ENCODE peak calls at places on chromosomes 7 and 10, in four cellular contexts. T is K562, B is WTC11, X is HepG2. Z is an unnamed sample.

GRCh38 chr10:34299105-34299611 is 515.9 kb downstream of the PARD3 start:
- DNase-seq in X (no peak), T (no peak), B (no peak), Z (no peak)

GRCh38 chr10:5661043-5661442 is 5.4 kb downstream of the ASB13 start:
- DNase-seq in B (no peak), X (no peak), T (no peak), Z (no peak)

GRCh38 chr7:55177068-55177530 is 158.3 kb downstream of the EGFR start:
- DNase-seq in X (no peak), B (no peak), T (no peak), Z (no peak)

GRCh38 chr10:124000792-124001201 is 92.6 kb downstream of the CHST15 start:
- DNase-seq in T (no peak), B (no peak), X (no peak), Z (no peak)

GRCh38 chr7:33757050-33757449 is 148.3 kb upstream of the BMPER start:
- DNase-seq in B (no peak), T (no peak), X (no peak), Z (no peak)

GRCh38 chr10:88154596-88155250 is 291.3 kb downstream of the PTEN start:
- DNase-seq in T (no peak), B (no peak), X (no peak), Z (no peak)

GRCh38 chr10:42987575-42987974 is 89.3 kb upstream of the RET start:
- DNase-seq in B (no peak), T (no peak), X (no peak), Z (no peak)

GRCh38 chr10:58081353-58081752 is 186.3 kb downstream of the IPMK start:
- DNase-seq in B (no peak), T (no peak), X (no peak), Z (no peak)

GRCh38 chr10:24691113-24691512 is 32.6 kb downstream of the ARHGAP21 start:
- DNase-seq in B (no peak), X (no peak), T (no peak), Z (no peak)

GRCh38 chr7:8831386-8831785 is 398.0 kb downstream of the NXPH1 start:
- DNase-seq in X (no peak), T (no peak), B (no peak), Z (no peak)

GRCh38 chr7:132656846-132657776 is 80.8 kb upstream of the PLXNA4 start:
- DNase-seq in T (peak), X (no peak), B (peak), Z (peak)

GRCh38 chr10:28954211-28954610 is 276.9 kb downstream of the BAMBI start:
- DNase-seq in B (no peak), T (no peak), X (no peak), Z (no peak)

GRCh38 chr10:61835069-61835908 is 66.2 kb upstream of the ARID5B start:
- DNase-seq in T (peak), X (peak), B (no peak), Z (peak)

GRCh38 chr7:30921540-30921930 is 9.9 kb downstream of the AQP1 start:
- DNase-seq in X (no peak), B (peak), T (no peak), Z (no peak)

GRCh38 chr10:44264244-44264643 is 120.7 kb downstream of the CXCL12 start:
- DNase-seq in B (no peak), T (no peak), X (no peak), Z (no peak)

GRCh38 chr10:87589653-87590052 is 70.0 kb upstream of the PAPSS2 start:
- DNase-seq in B (no peak), T (no peak), X (peak), Z (no peak)

GRCh38 chr10:83881647-83882046 is 257.7 kb upstream of the GHITM start:
- DNase-seq in B (no peak), X (no peak), T (no peak), Z (no peak)

GRCh38 chr10:33950216-33950615 is 615.7 kb upstream of the NRP1 start:
- DNase-seq in B (peak), X (no peak), T (no peak), Z (no peak)

GRCh38 chr7:80882213-80882801 is 36.5 kb downstream of the SEMA3C start:
- DNase-seq in X (no peak), T (no peak), B (no peak), Z (no peak)

GRCh38 chr7:80881361-80881760 is 37.5 kb downstream of the SEMA3C start:
- DNase-seq in B (no peak), T (no peak), X (no peak), Z (no peak)

GRCh38 chr7:80884511-80885195 is 34.2 kb downstream of the SEMA3C start:
- DNase-seq in X (no peak), T (no peak), B (no peak), Z (no peak)

GRCh38 chr7:80885774-80886173 is 33.1 kb downstream of the SEMA3C start:
- DNase-seq in B (no peak), X (no peak), T (no peak), Z (no peak)

GRCh38 chr7:80883188-80884025 is 35.4 kb downstream of the SEMA3C start:
- DNase-seq in B (no peak), T (no peak), X (peak), Z (peak)
- TF ChIP-seq ELF4 in B (no peak), T (no peak), X (no peak), Z (no peak)

DNA sequence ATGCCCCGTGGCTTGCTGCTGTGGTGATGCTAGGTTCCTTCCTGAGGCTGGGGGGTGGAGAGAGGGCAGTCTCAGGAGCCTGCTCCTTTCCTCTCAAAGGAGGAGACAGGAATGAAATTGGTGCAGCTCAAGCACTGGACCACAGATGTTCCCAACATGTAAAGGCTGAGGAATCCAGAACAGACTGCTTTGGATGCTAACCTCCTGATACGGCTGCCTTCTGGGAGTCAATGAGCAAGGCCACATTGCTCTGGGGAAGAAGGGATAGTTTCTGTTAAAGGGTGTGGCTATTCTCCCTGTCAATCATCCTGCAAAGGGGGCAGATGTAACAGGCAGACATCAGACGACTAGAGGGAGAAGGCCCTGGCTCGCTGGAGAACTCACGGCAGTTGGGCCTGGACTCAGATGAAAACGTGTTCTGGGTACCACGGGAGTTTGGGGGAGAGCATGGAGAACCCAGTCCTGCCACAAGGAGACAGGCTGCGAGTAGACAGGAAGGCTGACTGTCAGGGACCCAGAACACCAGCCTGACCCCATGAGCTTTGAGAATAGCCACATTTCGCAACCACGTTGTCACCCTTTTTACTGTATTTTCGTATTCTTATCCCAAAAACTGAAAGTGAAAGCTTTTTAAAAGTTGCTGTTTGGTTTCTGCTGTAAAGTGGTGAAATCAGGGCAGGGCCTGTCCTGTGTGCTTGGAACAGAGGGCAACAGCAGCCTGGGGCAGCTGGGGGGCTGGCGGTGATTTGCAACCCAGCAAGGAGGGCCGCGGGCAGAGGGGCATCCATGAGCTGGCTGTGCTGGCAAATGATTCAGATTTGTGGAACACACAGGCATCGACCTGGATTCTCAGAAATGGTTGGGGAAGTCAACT is 95.4 kb downstream of the MYOF start:
- DNase-seq in B (no peak), T (no peak), X (no peak), Z (no peak)
- TF ChIP-seq ELF4 in B (no peak), T (no peak), X (no peak), Z (no peak)

DNA sequence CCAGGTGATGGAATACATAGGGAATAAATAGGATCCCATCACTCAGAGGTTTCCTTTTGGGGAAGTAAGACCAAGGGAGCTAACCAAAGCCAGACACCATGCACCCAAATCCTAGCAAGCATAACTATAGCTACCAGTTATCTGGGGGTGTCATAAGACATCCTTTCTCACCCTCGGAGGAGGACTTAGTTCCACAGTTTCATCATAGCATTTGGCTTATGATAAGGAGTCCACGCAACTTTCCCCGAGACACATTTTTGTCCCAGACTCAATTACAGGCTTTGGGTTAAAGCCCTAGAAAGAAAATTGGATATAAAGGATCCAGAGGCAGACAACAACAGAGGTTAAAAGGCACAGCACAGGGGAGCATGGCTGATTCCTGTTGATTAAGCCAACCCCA is 442.9 kb downstream of the HTR7 start:
- DNase-seq in T (no peak), B (no peak), X (no peak), Z (no peak)
- TF ChIP-seq ELF4 in T (no peak), B (no peak), X (no peak), Z (no peak)

GRCh38 chr7:45460379-45460778 is 113.8 kb upstream of the ADCY1 start:
- DNase-seq in B (no peak), X (no peak), T (no peak), Z (no peak)
- TF ChIP-seq ELF4 in B (no peak), X (no peak), T (no peak), Z (no peak)